ENCODE peak calls at places on chromosomes 13 and 19, in nine cellular contexts. One of them, this sample, is unnamed.

GRCh38 chr19:10518444-10519361 is 1.5 kb upstream of the S1PR5 start:
- DNase-seq in NCI-H1105 treated with DMSO at 0.1 percent for 48 hours: no peak
- DNase-seq in hippocampal formation: peak
- DNase-seq in activated naive CD4-positive, alpha-beta T cell: no peak
- DNase-seq in thoracic aorta: no peak
- DNase-seq in immature natural killer cell: peak
- DNase-seq in tibial artery: no peak
- DNase-seq in HFF-Myc: no peak
- DNase-seq in ACHN: no peak
- DNase-seq in this sample: no peak

GRCh38 chr13:97344250-97345175 is 89.5 kb upstream of the RAP2A start:
- DNase-seq in NCI-H1105 treated with DMSO at 0.1 percent for 48 hours: peak
- DNase-seq in hippocampal formation: peak
- DNase-seq in activated naive CD4-positive, alpha-beta T cell: peak
- DNase-seq in thoracic aorta: no peak
- DNase-seq in immature natural killer cell: peak
- DNase-seq in tibial artery: peak
- DNase-seq in HFF-Myc: no peak
- DNase-seq in ACHN: peak
- DNase-seq in this sample: peak

GRCh38 chr13:86922936-86923335 is 748.2 kb upstream of the SLITRK5 start:
- DNase-seq in NCI-H1105 treated with DMSO at 0.1 percent for 48 hours: no peak
- DNase-seq in hippocampal formation: no peak
- DNase-seq in activated naive CD4-positive, alpha-beta T cell: no peak
- DNase-seq in thoracic aorta: no peak
- DNase-seq in immature natural killer cell: no peak
- DNase-seq in tibial artery: no peak
- DNase-seq in HFF-Myc: no peak
- DNase-seq in ACHN: no peak
- DNase-seq in this sample: no peak

GRCh38 chr13:41025518-41025917 is 6.4 kb upstream of the ELF1 start:
- DNase-seq in NCI-H1105 treated with DMSO at 0.1 percent for 48 hours: no peak
- DNase-seq in hippocampal formation: no peak
- DNase-seq in activated naive CD4-positive, alpha-beta T cell: no peak
- DNase-seq in thoracic aorta: no peak
- DNase-seq in immature natural killer cell: no peak
- DNase-seq in tibial artery: no peak
- DNase-seq in HFF-Myc: no peak
- DNase-seq in ACHN: no peak
- DNase-seq in this sample: no peak

GRCh38 chr13:69556540-69557196 is 551.0 kb upstream of the ATXN8OS start:
- DNase-seq in NCI-H1105 treated with DMSO at 0.1 percent for 48 hours: no peak
- DNase-seq in hippocampal formation: no peak
- DNase-seq in activated naive CD4-positive, alpha-beta T cell: no peak
- DNase-seq in thoracic aorta: no peak
- DNase-seq in immature natural killer cell: no peak
- DNase-seq in tibial artery: no peak
- DNase-seq in HFF-Myc: no peak
- DNase-seq in ACHN: no peak
- DNase-seq in this sample: no peak

GRCh38 chr13:74210693-74211393 is 76.6 kb upstream of the KLF12 start:
- DNase-seq in NCI-H1105 treated with DMSO at 0.1 percent for 48 hours: peak
- DNase-seq in hippocampal formation: no peak
- DNase-seq in activated naive CD4-positive, alpha-beta T cell: no peak
- DNase-seq in thoracic aorta: peak
- DNase-seq in immature natural killer cell: no peak
- DNase-seq in tibial artery: peak
- DNase-seq in HFF-Myc: no peak
- DNase-seq in ACHN: peak
- DNase-seq in this sample: peak

GRCh38 chr13:102555914-102556553 is 40.8 kb upstream of the TPP2 start:
- DNase-seq in NCI-H1105 treated with DMSO at 0.1 percent for 48 hours: peak
- DNase-seq in hippocampal formation: no peak
- DNase-seq in activated naive CD4-positive, alpha-beta T cell: no peak
- DNase-seq in thoracic aorta: no peak
- DNase-seq in immature natural killer cell: no peak
- DNase-seq in tibial artery: no peak
- DNase-seq in HFF-Myc: peak
- DNase-seq in ACHN: peak
- DNase-seq in this sample: peak

GRCh38 chr19:35729763-35730162 is 12.0 kb downstream of the KMT2B start:
- DNase-seq in NCI-H1105 treated with DMSO at 0.1 percent for 48 hours: no peak
- DNase-seq in hippocampal formation: no peak
- DNase-seq in activated naive CD4-positive, alpha-beta T cell: no peak
- DNase-seq in thoracic aorta: no peak
- DNase-seq in immature natural killer cell: no peak
- DNase-seq in tibial artery: no peak
- DNase-seq in HFF-Myc: no peak
- DNase-seq in ACHN: no peak
- DNase-seq in this sample: no peak

GRCh38 chr13:66835040-66835628 is 395.0 kb downstream of the PCDH9 start:
- DNase-seq in NCI-H1105 treated with DMSO at 0.1 percent for 48 hours: peak
- DNase-seq in hippocampal formation: peak
- DNase-seq in activated naive CD4-positive, alpha-beta T cell: no peak
- DNase-seq in thoracic aorta: no peak
- DNase-seq in immature natural killer cell: no peak
- DNase-seq in tibial artery: peak
- DNase-seq in HFF-Myc: no peak
- DNase-seq in ACHN: no peak
- DNase-seq in this sample: no peak

GRCh38 chr13:104592127-104592526 is 1525.9 kb upstream of the SLC10A2 start:
- DNase-seq in NCI-H1105 treated with DMSO at 0.1 percent for 48 hours: no peak
- DNase-seq in hippocampal formation: no peak
- DNase-seq in activated naive CD4-positive, alpha-beta T cell: no peak
- DNase-seq in thoracic aorta: no peak
- DNase-seq in immature natural killer cell: no peak
- DNase-seq in tibial artery: no peak
- DNase-seq in HFF-Myc: no peak
- DNase-seq in ACHN: peak
- DNase-seq in this sample: peak

GRCh38 chr19:1540353-1540925 is 16.6 kb downstream of the PLK5 start:
- DNase-seq in NCI-H1105 treated with DMSO at 0.1 percent for 48 hours: no peak
- DNase-seq in hippocampal formation: no peak
- DNase-seq in activated naive CD4-positive, alpha-beta T cell: no peak
- DNase-seq in thoracic aorta: no peak
- DNase-seq in immature natural killer cell: no peak
- DNase-seq in tibial artery: no peak
- DNase-seq in HFF-Myc: no peak
- DNase-seq in ACHN: no peak
- DNase-seq in this sample: no peak

GRCh38 chr13:75404721-75405120 is 77.2 kb downstream of the TBC1D4 start:
- DNase-seq in NCI-H1105 treated with DMSO at 0.1 percent for 48 hours: no peak
- DNase-seq in hippocampal formation: no peak
- DNase-seq in activated naive CD4-positive, alpha-beta T cell: no peak
- DNase-seq in thoracic aorta: no peak
- DNase-seq in immature natural killer cell: no peak
- DNase-seq in tibial artery: no peak
- DNase-seq in HFF-Myc: no peak
- DNase-seq in ACHN: no peak
- DNase-seq in this sample: no peak

GRCh38 chr19:16447015-16447384 is 24.8 kb downstream of the EPS15L1 start:
- DNase-seq in NCI-H1105 treated with DMSO at 0.1 percent for 48 hours: no peak
- DNase-seq in hippocampal formation: peak
- DNase-seq in activated naive CD4-positive, alpha-beta T cell: no peak
- DNase-seq in thoracic aorta: no peak
- DNase-seq in immature natural killer cell: peak
- DNase-seq in tibial artery: peak
- DNase-seq in HFF-Myc: no peak
- DNase-seq in ACHN: peak
- DNase-seq in this sample: peak

GRCh38 chr13:58004761-58005160 is 373.2 kb downstream of the PCDH17 start:
- DNase-seq in NCI-H1105 treated with DMSO at 0.1 percent for 48 hours: no peak
- DNase-seq in hippocampal formation: no peak
- DNase-seq in activated naive CD4-positive, alpha-beta T cell: no peak
- DNase-seq in thoracic aorta: no peak
- DNase-seq in immature natural killer cell: no peak
- DNase-seq in tibial artery: no peak
- DNase-seq in HFF-Myc: no peak
- DNase-seq in ACHN: no peak
- DNase-seq in this sample: no peak

This sample was measured in kidney tubule cell.